ENCODE peak calls at places on chromosomes 3 and 15, in eight cellular contexts. One of them, this sample, is unnamed.
A peak's percentile ranks its signal among the peaks of the same experiment; 100 is the strongest.

GRCh38 chr3:105899528-105899927 is 30.7 kb upstream of the CBLB start:
- DNase-seq in NCI-H748 treated with DMSO at 0.1 percent for 48 hours: no peak
- DNase-seq in neural crest cell: no peak
- DNase-seq in foreskin fibroblast: peak; percentile 84
- DNase-seq in pancreas: no peak
- DNase-seq in T-helper 1 cell: no peak
- DNase-seq in iris pigment epithelial cell: peak; percentile 68
- DNase-seq in lung microvascular endothelial cell: no peak
- DNase-seq in this sample: peak; percentile 29

GRCh38 chr15:48962662-48963523 is 826 bp downstream of the SHC4 start:
- DNase-seq in NCI-H748 treated with DMSO at 0.1 percent for 48 hours: peak; percentile 1
- DNase-seq in neural crest cell: peak; percentile 35
- DNase-seq in foreskin fibroblast: peak; percentile 77
- DNase-seq in pancreas: no peak
- DNase-seq in T-helper 1 cell: no peak
- DNase-seq in iris pigment epithelial cell: peak; percentile 67
- DNase-seq in lung microvascular endothelial cell: peak; percentile 41
- DNase-seq in this sample: peak; percentile 31

GRCh38 chr3:148054999-148055398 is 642.7 kb upstream of the AGTR1 start:
- DNase-seq in NCI-H748 treated with DMSO at 0.1 percent for 48 hours: no peak
- DNase-seq in neural crest cell: no peak
- DNase-seq in foreskin fibroblast: no peak
- DNase-seq in pancreas: no peak
- DNase-seq in T-helper 1 cell: no peak
- DNase-seq in iris pigment epithelial cell: no peak
- DNase-seq in lung microvascular endothelial cell: no peak
- DNase-seq in this sample: no peak

GRCh38 chr3:47009225-47010049 is 30.0 kb downstream of the NBEAL2 start:
- DNase-seq in NCI-H748 treated with DMSO at 0.1 percent for 48 hours: peak; percentile 80
- DNase-seq in neural crest cell: peak; percentile 73
- DNase-seq in foreskin fibroblast: peak; percentile 98
- DNase-seq in pancreas: peak; percentile 90
- DNase-seq in T-helper 1 cell: peak; percentile 37
- DNase-seq in iris pigment epithelial cell: peak; percentile 96
- DNase-seq in lung microvascular endothelial cell: peak; percentile 93
- DNase-seq in this sample: peak; percentile 87

GRCh38 chr15:57626713-57627440 is 35.2 kb downstream of the MYZAP start:
- DNase-seq in NCI-H748 treated with DMSO at 0.1 percent for 48 hours: no peak
- DNase-seq in neural crest cell: no peak
- DNase-seq in foreskin fibroblast: no peak
- DNase-seq in pancreas: no peak
- DNase-seq in T-helper 1 cell: no peak
- DNase-seq in iris pigment epithelial cell: no peak
- DNase-seq in lung microvascular endothelial cell: peak; percentile 76
- DNase-seq in this sample: no peak

GRCh38 chr3:13856006-13856405 is 23.9 kb downstream of the WNT7A start:
- DNase-seq in NCI-H748 treated with DMSO at 0.1 percent for 48 hours: no peak
- DNase-seq in neural crest cell: no peak
- DNase-seq in foreskin fibroblast: no peak
- DNase-seq in pancreas: no peak
- DNase-seq in T-helper 1 cell: no peak
- DNase-seq in iris pigment epithelial cell: no peak
- DNase-seq in lung microvascular endothelial cell: no peak
- DNase-seq in this sample: no peak

GRCh38 chr3:11391930-11392688 is 119.9 kb downstream of the ATG7 start:
- DNase-seq in NCI-H748 treated with DMSO at 0.1 percent for 48 hours: no peak
- DNase-seq in neural crest cell: no peak
- DNase-seq in foreskin fibroblast: no peak
- DNase-seq in pancreas: no peak
- DNase-seq in T-helper 1 cell: no peak
- DNase-seq in iris pigment epithelial cell: peak; percentile 89
- DNase-seq in lung microvascular endothelial cell: peak; percentile 24
- DNase-seq in this sample: no peak

GRCh38 chr3:147369671-147370123 is 36.6 kb downstream of the ZIC4 start:
- DNase-seq in NCI-H748 treated with DMSO at 0.1 percent for 48 hours: no peak
- DNase-seq in neural crest cell: no peak
- DNase-seq in foreskin fibroblast: peak; percentile 33
- DNase-seq in pancreas: no peak
- DNase-seq in T-helper 1 cell: no peak
- DNase-seq in iris pigment epithelial cell: no peak
- DNase-seq in lung microvascular endothelial cell: no peak
- DNase-seq in this sample: no peak

GRCh38 chr15:81071130-81071529 is 62.9 kb upstream of the CFAP161 start:
- DNase-seq in NCI-H748 treated with DMSO at 0.1 percent for 48 hours: no peak
- DNase-seq in neural crest cell: no peak
- DNase-seq in foreskin fibroblast: peak; percentile 61
- DNase-seq in pancreas: no peak
- DNase-seq in T-helper 1 cell: no peak
- DNase-seq in iris pigment epithelial cell: peak; percentile 24
- DNase-seq in lung microvascular endothelial cell: peak; percentile 66
- DNase-seq in this sample: no peak

GRCh38 chr3:135995766-135996165 is 30.2 kb downstream of the PPP2R3A start:
- DNase-seq in NCI-H748 treated with DMSO at 0.1 percent for 48 hours: no peak
- DNase-seq in neural crest cell: no peak
- DNase-seq in foreskin fibroblast: peak; percentile 43
- DNase-seq in pancreas: no peak
- DNase-seq in T-helper 1 cell: no peak
- DNase-seq in iris pigment epithelial cell: no peak
- DNase-seq in lung microvascular endothelial cell: no peak
- DNase-seq in this sample: no peak

GRCh38 chr3:15319575-15319974 is 12.8 kb downstream of the SH3BP5 start:
- DNase-seq in NCI-H748 treated with DMSO at 0.1 percent for 48 hours: no peak
- DNase-seq in neural crest cell: no peak
- DNase-seq in foreskin fibroblast: peak; percentile 81
- DNase-seq in pancreas: no peak
- DNase-seq in T-helper 1 cell: no peak
- DNase-seq in iris pigment epithelial cell: peak; percentile 56
- DNase-seq in lung microvascular endothelial cell: no peak
- DNase-seq in this sample: no peak

GRCh38 chr15:92570391-92570790 is 85.2 kb downstream of the FAM174B start:
- DNase-seq in NCI-H748 treated with DMSO at 0.1 percent for 48 hours: no peak
- DNase-seq in neural crest cell: no peak
- DNase-seq in foreskin fibroblast: no peak
- DNase-seq in pancreas: no peak
- DNase-seq in T-helper 1 cell: no peak
- DNase-seq in iris pigment epithelial cell: no peak
- DNase-seq in lung microvascular endothelial cell: no peak
- DNase-seq in this sample: no peak

GRCh38 chr3:189787622-189788021 is 156.4 kb downstream of the TP63 start:
- DNase-seq in NCI-H748 treated with DMSO at 0.1 percent for 48 hours: no peak
- DNase-seq in neural crest cell: no peak
- DNase-seq in foreskin fibroblast: peak; percentile 7
- DNase-seq in pancreas: no peak
- DNase-seq in T-helper 1 cell: no peak
- DNase-seq in iris pigment epithelial cell: peak; percentile 20
- DNase-seq in lung microvascular endothelial cell: no peak
- DNase-seq in this sample: peak; percentile 50

GRCh38 chr15:44718180-44718926 is 7.0 kb downstream of the B2M start:
- DNase-seq in NCI-H748 treated with DMSO at 0.1 percent for 48 hours: no peak
- DNase-seq in neural crest cell: no peak
- DNase-seq in foreskin fibroblast: no peak
- DNase-seq in pancreas: no peak
- DNase-seq in T-helper 1 cell: no peak
- DNase-seq in iris pigment epithelial cell: no peak
- DNase-seq in lung microvascular endothelial cell: no peak
- DNase-seq in this sample: no peak

GRCh38 chr3:89303721-89304120 is 196.3 kb downstream of the EPHA3 start:
- DNase-seq in NCI-H748 treated with DMSO at 0.1 percent for 48 hours: no peak
- DNase-seq in neural crest cell: no peak
- DNase-seq in foreskin fibroblast: peak; percentile 25
- DNase-seq in pancreas: no peak
- DNase-seq in T-helper 1 cell: no peak
- DNase-seq in iris pigment epithelial cell: no peak
- DNase-seq in lung microvascular endothelial cell: no peak
- DNase-seq in this sample: no peak

GRCh38 chr15:53473435-53473834 is 286.0 kb downstream of the WDR72 start:
- DNase-seq in NCI-H748 treated with DMSO at 0.1 percent for 48 hours: no peak
- DNase-seq in neural crest cell: no peak
- DNase-seq in foreskin fibroblast: no peak
- DNase-seq in pancreas: no peak
- DNase-seq in T-helper 1 cell: no peak
- DNase-seq in iris pigment epithelial cell: no peak
- DNase-seq in lung microvascular endothelial cell: no peak
- DNase-seq in this sample: no peak

GRCh38 chr3:89108154-89108553 is 733 bp downstream of the EPHA3 start:
- DNase-seq in NCI-H748 treated with DMSO at 0.1 percent for 48 hours: no peak
- DNase-seq in neural crest cell: no peak
- DNase-seq in foreskin fibroblast: peak; percentile 6
- DNase-seq in pancreas: no peak
- DNase-seq in T-helper 1 cell: no peak
- DNase-seq in iris pigment epithelial cell: no peak
- DNase-seq in lung microvascular endothelial cell: no peak
- DNase-seq in this sample: peak; percentile 57

GRCh38 chr3:32238816-32239637 is 547 bp downstream of the CMTM8 start:
- DNase-seq in NCI-H748 treated with DMSO at 0.1 percent for 48 hours: no peak
- DNase-seq in neural crest cell: peak; percentile 34
- DNase-seq in foreskin fibroblast: peak; percentile 70
- DNase-seq in pancreas: peak; percentile 76
- DNase-seq in T-helper 1 cell: peak; percentile 23
- DNase-seq in iris pigment epithelial cell: peak; percentile 55
- DNase-seq in lung microvascular endothelial cell: no peak
- DNase-seq in this sample: peak; percentile 45

GRCh38 chr3:194023501-194024280 is 112.3 kb upstream of the HES1 start:
- DNase-seq in NCI-H748 treated with DMSO at 0.1 percent for 48 hours: peak; percentile 5
- DNase-seq in neural crest cell: peak; percentile 32
- DNase-seq in foreskin fibroblast: no peak
- DNase-seq in pancreas: no peak
- DNase-seq in T-helper 1 cell: no peak
- DNase-seq in iris pigment epithelial cell: no peak
- DNase-seq in lung microvascular endothelial cell: no peak
- DNase-seq in this sample: peak; percentile 60

GRCh38 chr3:130548356-130548755 is 31.4 kb downstream of the COL6A6 start:
- DNase-seq in NCI-H748 treated with DMSO at 0.1 percent for 48 hours: no peak
- DNase-seq in neural crest cell: no peak
- DNase-seq in foreskin fibroblast: no peak
- DNase-seq in pancreas: no peak
- DNase-seq in T-helper 1 cell: no peak
- DNase-seq in iris pigment epithelial cell: no peak
- DNase-seq in lung microvascular endothelial cell: no peak
- DNase-seq in this sample: no peak

GRCh38 chr3:43559961-43560360 is 61.9 kb downstream of the ANO10 start:
- DNase-seq in NCI-H748 treated with DMSO at 0.1 percent for 48 hours: no peak
- DNase-seq in neural crest cell: no peak
- DNase-seq in foreskin fibroblast: peak; percentile 10
- DNase-seq in pancreas: no peak
- DNase-seq in T-helper 1 cell: no peak
- DNase-seq in iris pigment epithelial cell: no peak
- DNase-seq in lung microvascular endothelial cell: peak; percentile 11
- DNase-seq in this sample: no peak

GRCh38 chr3:62379206-62379834 is 6.0 kb upstream of the FEZF2 start:
- DNase-seq in NCI-H748 treated with DMSO at 0.1 percent for 48 hours: no peak
- DNase-seq in neural crest cell: no peak
- DNase-seq in foreskin fibroblast: peak; percentile 8
- DNase-seq in pancreas: no peak
- DNase-seq in T-helper 1 cell: no peak
- DNase-seq in iris pigment epithelial cell: no peak
- DNase-seq in lung microvascular endothelial cell: no peak
- DNase-seq in this sample: no peak

GRCh38 chr3:133938770-133939495 is 43.3 kb upstream of the RAB6B start:
- DNase-seq in NCI-H748 treated with DMSO at 0.1 percent for 48 hours: no peak
- DNase-seq in neural crest cell: no peak
- DNase-seq in foreskin fibroblast: no peak
- DNase-seq in pancreas: no peak
- DNase-seq in T-helper 1 cell: no peak
- DNase-seq in iris pigment epithelial cell: peak; percentile 21
- DNase-seq in lung microvascular endothelial cell: no peak
- DNase-seq in this sample: no peak